ENCODE peak calls at places on chromosomes 5 and 9, in nine cellular contexts. One of them, this sample, is unnamed.

GRCh38 chr9:22040760-22041159 is 31.7 kb upstream of the CDKN2B start:
- DNase-seq in GM23338: no peak
- DNase-seq in A549: no peak
- DNase-seq in HL-60: no peak
- DNase-seq in HCT116: no peak
- DNase-seq in GM12878: no peak
- DNase-seq in K562: no peak
- DNase-seq in SK-N-SH: no peak
- DNase-seq in HepG2: no peak
- DNase-seq in this sample: no peak

GRCh38 chr5:90020575-90021535 is 388.7 kb downstream of the CETN3 start:
- DNase-seq in GM23338: no peak
- DNase-seq in A549: peak
- DNase-seq in HL-60: no peak
- DNase-seq in HCT116: peak
- DNase-seq in GM12878: peak
- DNase-seq in K562: no peak
- DNase-seq in SK-N-SH: no peak
- DNase-seq in HepG2: peak
- DNase-seq in this sample: peak

GRCh38 chr5:6962256-6962655 is 249.0 kb downstream of the TENT4A start:
- DNase-seq in GM23338: no peak
- DNase-seq in A549: no peak
- DNase-seq in HL-60: no peak
- DNase-seq in HCT116: no peak
- DNase-seq in GM12878: no peak
- DNase-seq in K562: no peak
- DNase-seq in SK-N-SH: no peak
- DNase-seq in HepG2: no peak
- DNase-seq in this sample: no peak

GRCh38 chr9:129558551-129559505 is 62.1 kb downstream of the C9orf50 start:
- DNase-seq in GM23338: peak
- DNase-seq in A549: peak
- DNase-seq in HL-60: no peak
- DNase-seq in HCT116: no peak
- DNase-seq in GM12878: no peak
- DNase-seq in K562: no peak
- DNase-seq in SK-N-SH: peak
- DNase-seq in HepG2: peak
- DNase-seq in this sample: no peak

GRCh38 chr9:106883030-106883429 is 20.1 kb downstream of the ZNF462 start:
- DNase-seq in GM23338: no peak
- DNase-seq in A549: no peak
- DNase-seq in HL-60: no peak
- DNase-seq in HCT116: no peak
- DNase-seq in GM12878: no peak
- DNase-seq in K562: no peak
- DNase-seq in SK-N-SH: no peak
- DNase-seq in HepG2: no peak
- DNase-seq in this sample: no peak

GRCh38 chr9:137433916-137434431 is 7.2 kb downstream of the ENTPD8 start:
- DNase-seq in GM23338: no peak
- DNase-seq in A549: no peak
- DNase-seq in HL-60: no peak
- DNase-seq in HCT116: no peak
- DNase-seq in GM12878: no peak
- DNase-seq in K562: no peak
- DNase-seq in SK-N-SH: no peak
- DNase-seq in HepG2: no peak
- DNase-seq in this sample: no peak

GRCh38 chr5:158978061-158978745 is 121.5 kb downstream of the EBF1 start:
- DNase-seq in GM23338: no peak
- DNase-seq in A549: no peak
- DNase-seq in HL-60: no peak
- DNase-seq in HCT116: no peak
- DNase-seq in GM12878: no peak
- DNase-seq in K562: no peak
- DNase-seq in SK-N-SH: no peak
- DNase-seq in HepG2: no peak
- DNase-seq in this sample: no peak

GRCh38 chr5:134252671-134253070 is 26.8 kb upstream of the PPP2CA start:
- DNase-seq in GM23338: no peak
- DNase-seq in A549: peak
- DNase-seq in HL-60: no peak
- DNase-seq in HCT116: peak
- DNase-seq in GM12878: no peak
- DNase-seq in K562: no peak
- DNase-seq in SK-N-SH: no peak
- DNase-seq in HepG2: peak
- DNase-seq in this sample: peak

GRCh38 chr5:135476615-135477493 is 24.7 kb upstream of the TIFAB start:
- DNase-seq in GM23338: no peak
- DNase-seq in A549: no peak
- DNase-seq in HL-60: no peak
- DNase-seq in HCT116: no peak
- DNase-seq in GM12878: no peak
- DNase-seq in K562: peak
- DNase-seq in SK-N-SH: no peak
- DNase-seq in HepG2: no peak
- DNase-seq in this sample: no peak

GRCh38 chr9:122835313-122835731 is 6.9 kb upstream of the PDCL start:
- DNase-seq in GM23338: peak
- DNase-seq in A549: no peak
- DNase-seq in HL-60: no peak
- DNase-seq in HCT116: no peak
- DNase-seq in GM12878: no peak
- DNase-seq in K562: peak
- DNase-seq in SK-N-SH: peak
- DNase-seq in HepG2: peak
- DNase-seq in this sample: no peak
- H3K4me3 ChIP-seq in GM23338: no peak
- H3K4me3 ChIP-seq in A549: no peak
- H3K4me3 ChIP-seq in HL-60: no peak
- H3K4me3 ChIP-seq in HCT116: no peak
- H3K4me3 ChIP-seq in GM12878: no peak
- H3K4me3 ChIP-seq in K562: no peak
- H3K4me3 ChIP-seq in SK-N-SH: no peak
- H3K4me3 ChIP-seq in HepG2: no peak
- H3K4me3 ChIP-seq in this sample: no peak

GRCh38 chr9:19050637-19051591 is 1.7 kb downstream of the RRAGA start:
- DNase-seq in GM23338: no peak
- DNase-seq in A549: no peak
- DNase-seq in HL-60: no peak
- DNase-seq in HCT116: no peak
- DNase-seq in GM12878: no peak
- DNase-seq in K562: no peak
- DNase-seq in SK-N-SH: no peak
- DNase-seq in HepG2: peak
- DNase-seq in this sample: no peak
- TF ChIP-seq REST in GM23338: no peak
- TF ChIP-seq REST in A549: no peak
- TF ChIP-seq REST in HL-60: no peak
- TF ChIP-seq REST in HCT116: no peak
- TF ChIP-seq REST in GM12878: no peak
- TF ChIP-seq REST in K562: no peak
- TF ChIP-seq REST in SK-N-SH: no peak
- TF ChIP-seq REST in HepG2: no peak
- TF ChIP-seq REST in this sample: no peak

GRCh38 chr5:102853680-102854079 is 98.6 kb downstream of the PAM start:
- DNase-seq in GM23338: peak
- DNase-seq in A549: no peak
- DNase-seq in HL-60: no peak
- DNase-seq in HCT116: no peak
- DNase-seq in GM12878: no peak
- DNase-seq in K562: no peak
- DNase-seq in SK-N-SH: no peak
- DNase-seq in HepG2: no peak
- DNase-seq in this sample: no peak
- H3K4me3 ChIP-seq in GM23338: no peak
- H3K4me3 ChIP-seq in A549: no peak
- H3K4me3 ChIP-seq in HL-60: no peak
- H3K4me3 ChIP-seq in HCT116: no peak
- H3K4me3 ChIP-seq in GM12878: no peak
- H3K4me3 ChIP-seq in K562: no peak
- H3K4me3 ChIP-seq in SK-N-SH: no peak
- H3K4me3 ChIP-seq in HepG2: no peak
- H3K4me3 ChIP-seq in this sample: no peak

DNA sequence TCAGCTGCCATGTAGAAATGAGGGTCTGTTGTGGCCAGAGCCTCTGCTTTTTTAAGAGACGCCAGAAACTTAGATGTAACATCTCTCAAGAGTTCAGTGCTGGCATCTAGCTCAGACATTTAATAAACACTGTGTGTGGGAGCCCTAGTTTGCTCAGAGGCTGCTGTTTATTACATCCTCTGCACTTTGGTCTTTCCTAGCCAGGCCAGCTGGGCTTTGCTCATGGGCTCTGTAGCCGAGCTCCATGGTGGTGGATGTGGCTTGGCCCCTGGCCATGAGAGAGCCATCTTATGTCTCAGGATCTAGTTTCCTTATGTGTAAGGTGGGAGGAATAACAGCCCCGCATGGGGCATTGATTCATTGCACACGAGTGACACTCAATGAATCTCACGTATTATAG is 30.0 kb downstream of the ARHGEF37 start:
- DNase-seq in GM23338: no peak
- DNase-seq in A549: no peak
- DNase-seq in HL-60: no peak
- DNase-seq in HCT116: no peak
- DNase-seq in GM12878: no peak
- DNase-seq in K562: no peak
- DNase-seq in SK-N-SH: no peak
- DNase-seq in HepG2: peak
- DNase-seq in this sample: no peak
- TF ChIP-seq REST in GM23338: no peak
- TF ChIP-seq REST in A549: no peak
- TF ChIP-seq REST in HL-60: no peak
- TF ChIP-seq REST in HCT116: no peak
- TF ChIP-seq REST in GM12878: no peak
- TF ChIP-seq REST in K562: no peak
- TF ChIP-seq REST in SK-N-SH: no peak
- TF ChIP-seq REST in HepG2: no peak
- TF ChIP-seq REST in this sample: no peak

DNA sequence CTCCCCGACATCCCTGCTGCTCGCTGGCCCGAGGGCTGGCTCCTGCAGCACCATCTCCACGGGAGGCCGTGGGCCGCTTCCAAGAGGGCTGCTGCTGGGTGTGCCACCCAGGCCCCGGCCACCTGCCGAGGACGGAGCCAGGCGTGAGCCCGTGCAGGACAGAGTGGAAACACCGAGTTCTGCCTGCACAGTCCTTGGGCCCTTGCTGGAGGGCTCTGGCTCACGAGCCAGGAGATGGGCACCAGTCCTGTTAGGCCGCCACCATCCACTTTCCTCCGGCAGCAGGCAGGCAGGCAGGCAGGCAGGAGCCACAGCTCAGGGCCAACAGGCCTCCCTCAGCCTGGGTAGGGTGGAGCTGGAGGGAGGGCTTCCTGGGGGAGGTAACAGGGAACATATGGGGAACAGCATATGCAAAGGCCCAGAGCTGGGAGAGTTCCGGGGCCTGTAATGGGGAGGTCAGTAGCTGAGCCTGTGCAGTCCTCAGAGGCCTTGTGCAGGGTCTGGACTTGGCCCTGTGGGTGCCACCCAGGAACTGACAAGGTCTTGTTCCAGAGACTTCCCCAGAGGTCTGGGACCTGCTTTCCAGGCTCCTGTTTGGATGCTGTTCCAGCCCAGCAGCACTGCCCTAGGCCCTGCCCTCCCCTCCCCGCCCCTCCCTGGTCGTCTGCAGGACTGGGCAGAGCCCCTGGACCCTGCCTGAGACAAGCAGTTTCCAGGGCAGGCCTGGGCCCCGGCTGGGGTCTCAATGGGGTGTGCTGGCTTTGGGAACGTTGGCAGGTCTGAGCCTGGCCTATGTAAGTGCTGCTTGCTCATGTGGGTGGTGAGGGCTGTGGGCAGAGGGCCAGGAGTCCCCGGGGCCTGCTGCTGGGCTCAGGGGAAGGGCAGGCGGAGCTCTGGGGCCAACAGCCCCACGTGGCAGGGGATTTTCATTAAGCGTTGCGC is 32.0 kb downstream of the RXRA start:
- DNase-seq in GM23338: no peak
- DNase-seq in A549: no peak
- DNase-seq in HL-60: peak
- DNase-seq in HCT116: no peak
- DNase-seq in GM12878: no peak
- DNase-seq in K562: no peak
- DNase-seq in SK-N-SH: peak
- DNase-seq in HepG2: no peak
- DNase-seq in this sample: no peak
- H3K4me3 ChIP-seq in GM23338: no peak
- H3K4me3 ChIP-seq in A549: no peak
- H3K4me3 ChIP-seq in HL-60: no peak
- H3K4me3 ChIP-seq in HCT116: no peak
- H3K4me3 ChIP-seq in GM12878: no peak
- H3K4me3 ChIP-seq in K562: no peak
- H3K4me3 ChIP-seq in SK-N-SH: no peak
- H3K4me3 ChIP-seq in HepG2: no peak
- H3K4me3 ChIP-seq in this sample: no peak

DNA sequence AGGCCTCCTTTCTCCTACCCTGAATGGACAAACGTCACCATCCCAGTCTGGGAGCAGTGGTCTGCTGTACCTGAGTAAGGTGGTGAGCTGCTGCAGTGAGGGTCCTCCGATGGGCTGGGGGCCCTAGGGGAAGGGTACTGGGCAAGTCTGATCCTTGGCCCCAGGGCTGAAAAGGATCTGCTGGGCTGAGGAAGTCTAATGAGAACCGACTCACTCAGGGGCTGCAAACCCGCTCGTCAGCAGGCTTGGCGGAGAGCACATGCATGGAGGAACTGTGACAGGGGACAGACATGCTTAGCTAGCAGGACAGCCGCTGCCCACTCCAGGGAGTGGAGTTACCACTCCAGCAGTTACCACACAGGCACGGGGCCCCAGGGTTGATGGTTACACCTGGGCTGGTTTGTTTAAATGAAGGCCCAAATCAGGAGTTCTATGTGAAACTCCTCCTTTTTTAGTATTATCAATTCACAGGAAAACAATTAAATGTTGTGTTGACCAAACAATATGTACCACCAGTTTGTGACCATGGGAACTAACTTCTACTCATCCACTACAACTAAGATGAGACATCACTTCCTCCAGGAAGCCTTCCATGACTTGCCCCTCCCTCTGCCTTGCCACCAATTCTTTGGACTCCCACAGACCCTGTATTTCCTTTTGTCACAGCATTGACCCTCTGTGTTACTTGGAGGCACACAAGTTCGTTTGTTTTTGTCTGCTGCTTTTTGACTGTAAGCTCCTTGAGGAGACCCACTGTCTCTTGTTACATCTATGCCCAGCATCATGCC is 56.1 kb upstream of the CPLX2 start:
- DNase-seq in GM23338: no peak
- DNase-seq in A549: no peak
- DNase-seq in HL-60: no peak
- DNase-seq in HCT116: no peak
- DNase-seq in GM12878: no peak
- DNase-seq in K562: no peak
- DNase-seq in SK-N-SH: no peak
- DNase-seq in HepG2: no peak
- DNase-seq in this sample: no peak
- TF ChIP-seq REST in GM23338: no peak
- TF ChIP-seq REST in A549: no peak
- TF ChIP-seq REST in HL-60: no peak
- TF ChIP-seq REST in HCT116: no peak
- TF ChIP-seq REST in GM12878: no peak
- TF ChIP-seq REST in K562: no peak
- TF ChIP-seq REST in SK-N-SH: no peak
- TF ChIP-seq REST in HepG2: no peak
- TF ChIP-seq REST in this sample: no peak

GRCh38 chr5:144207875-144208444 is 37.3 kb downstream of the KCTD16 start:
- DNase-seq in GM23338: no peak
- DNase-seq in A549: no peak
- DNase-seq in HL-60: no peak
- DNase-seq in HCT116: no peak
- DNase-seq in GM12878: no peak
- DNase-seq in K562: no peak
- DNase-seq in SK-N-SH: no peak
- DNase-seq in HepG2: no peak
- DNase-seq in this sample: no peak
- H3K4me3 ChIP-seq in GM23338: no peak
- H3K4me3 ChIP-seq in A549: no peak
- H3K4me3 ChIP-seq in HL-60: no peak
- H3K4me3 ChIP-seq in HCT116: no peak
- H3K4me3 ChIP-seq in GM12878: no peak
- H3K4me3 ChIP-seq in K562: no peak
- H3K4me3 ChIP-seq in SK-N-SH: no peak
- H3K4me3 ChIP-seq in HepG2: no peak
- H3K4me3 ChIP-seq in this sample: no peak

This sample was measured in Panc1.